ENCODE peak calls at places on chromosomes 3 and 15, in seven cellular contexts. P is kidney, N is fibroblast of the aortic adventitia, C is endothelial cell, R is left lung, Q is neural crest cell, D is heart left ventricle. X is an unnamed sample.

GRCh38 chr3:174620138-174620537 is 239.0 kb upstream of the NAALADL2 start:
- DNase-seq in Q (no peak), R (no peak), D (no peak), P (no peak), N (peak; percentile 27), C (no peak), X (peak; percentile 2)

GRCh38 chr3:30201715-30202114 is 404.7 kb upstream of the TGFBR2 start:
- DNase-seq in P (no peak), R (no peak), D (no peak), Q (no peak), N (no peak), C (no peak), X (no peak)

GRCh38 chr3:48398701-48399386 is 26.8 kb downstream of the FBXW12 start:
- DNase-seq in Q (no peak), C (no peak), P (peak; percentile 67), N (no peak), R (peak; percentile 62), D (no peak), X (no peak)

GRCh38 chr15:35000511-35000910 is 12.4 kb upstream of the ZNF770 start:
- DNase-seq in P (no peak), C (no peak), D (no peak), N (peak; percentile 80), Q (no peak), R (no peak), X (peak; percentile 28)

GRCh38 chr3:189099031-189099471 is 72.7 kb upstream of the TPRG1 start:
- DNase-seq in N (peak; percentile 83), P (peak; percentile 91), Q (no peak), R (peak; percentile 77), D (peak; percentile 85), C (no peak), X (no peak)

GRCh38 chr3:4394048-4394447 is 73.0 kb downstream of the SUMF1 start:
- DNase-seq in P (no peak), C (no peak), N (no peak), R (no peak), Q (no peak), D (no peak), X (no peak)

GRCh38 chr3:66720508-66720907 is 219.7 kb upstream of the LRIG1 start:
- DNase-seq in C (no peak), N (no peak), R (no peak), P (no peak), D (no peak), Q (no peak), X (no peak)

GRCh38 chr15:32704343-32705076 is 13.3 kb upstream of the GREM1 start:
- DNase-seq in D (no peak), C (no peak), R (no peak), P (no peak), Q (no peak), N (peak; percentile 70), X (no peak)

GRCh38 chr15:66825139-66825538 is 123.1 kb downstream of the SMAD6 start:
- DNase-seq in R (no peak), N (no peak), P (no peak), Q (no peak), D (no peak), C (no peak), X (no peak)

GRCh38 chr15:38702178-38702912 is 137.7 kb upstream of the RASGRP1 start:
- DNase-seq in Q (no peak), C (no peak), R (no peak), D (no peak), P (peak; percentile 70), N (no peak), X (no peak)

GRCh38 chr3:146464005-146464595 is 5.3 kb downstream of the PLSCR2 start:
- DNase-seq in D (no peak), C (no peak), N (peak; percentile 58), R (no peak), P (no peak), Q (no peak), X (no peak)

GRCh38 chr15:41983221-41983620 is 10.9 kb upstream of the EHD4 start:
- DNase-seq in N (no peak), D (no peak), P (no peak), C (no peak), Q (no peak), R (no peak), X (no peak)

GRCh38 chr3:133377396-133377795 is 22.5 kb upstream of the BFSP2 start:
- DNase-seq in Q (no peak), N (peak; percentile 51), D (no peak), C (peak; percentile 32), R (no peak), P (no peak), X (peak; percentile 18)

GRCh38 chr3:49157289-49157688 is 8.8 kb downstream of the CCDC71 start:
- DNase-seq in P (no peak), D (no peak), R (no peak), Q (no peak), C (no peak), N (no peak), X (no peak)

GRCh38 chr3:174775603-174776002 is 83.5 kb upstream of the NAALADL2 start:
- DNase-seq in C (no peak), Q (no peak), R (no peak), P (no peak), D (peak; percentile 51), N (peak; percentile 91), X (no peak)

GRCh38 chr3:62688050-62688449 is 187.2 kb downstream of the CADPS start:
- DNase-seq in Q (no peak), N (peak; percentile 2), D (no peak), C (no peak), R (no peak), P (no peak), X (no peak)

GRCh38 chr3:170703121-170703588 is 117.3 kb upstream of the SLC7A14 start:
- DNase-seq in D (no peak), N (peak; percentile 93), P (no peak), R (no peak), Q (no peak), C (no peak), X (peak; percentile 73)

GRCh38 chr15:69637818-69638217 is 185.2 kb downstream of the RPLP1 start:
- DNase-seq in Q (no peak), C (no peak), D (no peak), R (no peak), P (no peak), N (no peak), X (no peak)

GRCh38 chr3:150798122-150798618 is 35.2 kb upstream of the SIAH2 start:
- DNase-seq in C (peak; percentile 16), N (no peak), P (no peak), D (no peak), R (no peak), Q (no peak), X (no peak)

DNA sequence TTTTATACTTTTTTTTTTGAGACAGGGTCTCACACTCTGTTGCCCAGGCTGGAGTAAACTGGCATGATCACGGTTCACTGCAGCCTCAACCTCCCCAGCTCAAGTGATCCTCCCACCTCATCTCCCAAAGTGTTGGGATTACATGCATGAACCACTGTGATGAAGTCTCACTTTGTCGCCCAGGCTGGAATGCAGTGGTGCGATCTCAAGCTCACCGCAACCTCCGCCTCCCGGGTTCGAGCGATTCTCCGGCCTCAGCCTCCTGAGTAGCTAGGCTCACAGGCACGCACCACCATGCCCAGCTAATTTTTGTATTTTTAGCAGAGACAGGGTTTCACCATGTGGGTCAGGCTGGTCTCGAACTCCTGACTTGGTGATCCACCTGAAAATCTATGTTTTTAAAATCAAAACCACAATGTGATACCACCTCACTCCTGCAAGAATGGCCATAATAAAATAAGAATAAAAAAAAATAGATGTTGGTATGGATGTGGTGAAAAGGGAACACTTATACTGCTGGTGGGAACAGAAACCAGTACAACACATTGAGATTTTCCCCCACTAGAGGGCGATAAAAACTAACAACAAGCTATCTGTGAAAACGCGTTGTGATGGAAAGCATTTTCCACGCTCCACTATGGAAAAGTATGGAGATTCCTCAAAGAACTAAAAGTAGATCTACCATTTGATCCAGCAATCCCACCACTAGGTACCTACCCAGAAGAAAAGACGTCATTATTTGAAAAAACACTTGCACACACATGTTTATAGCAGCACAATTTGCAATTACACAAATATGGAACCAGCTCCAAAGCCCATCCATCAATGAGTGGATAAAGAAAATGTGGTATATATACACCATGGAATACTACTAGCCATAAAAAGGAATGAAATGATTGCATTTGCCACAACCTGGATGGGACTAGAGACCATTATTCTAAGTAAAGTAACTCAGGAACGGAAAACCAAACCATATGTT is 26.8 kb upstream of the OCA2 start:
- DNase-seq in D (no peak), N (peak; percentile 77), P (no peak), R (no peak), Q (peak; percentile 35), C (peak; percentile 33), X (peak; percentile 24)
- TF ChIP-seq CTCF in D (peak; percentile 62), N (peak; percentile 65), P (peak; percentile 47), R (peak; percentile 38), Q (peak; percentile 73), C (peak; percentile 73), X (peak; percentile 58)

DNA sequence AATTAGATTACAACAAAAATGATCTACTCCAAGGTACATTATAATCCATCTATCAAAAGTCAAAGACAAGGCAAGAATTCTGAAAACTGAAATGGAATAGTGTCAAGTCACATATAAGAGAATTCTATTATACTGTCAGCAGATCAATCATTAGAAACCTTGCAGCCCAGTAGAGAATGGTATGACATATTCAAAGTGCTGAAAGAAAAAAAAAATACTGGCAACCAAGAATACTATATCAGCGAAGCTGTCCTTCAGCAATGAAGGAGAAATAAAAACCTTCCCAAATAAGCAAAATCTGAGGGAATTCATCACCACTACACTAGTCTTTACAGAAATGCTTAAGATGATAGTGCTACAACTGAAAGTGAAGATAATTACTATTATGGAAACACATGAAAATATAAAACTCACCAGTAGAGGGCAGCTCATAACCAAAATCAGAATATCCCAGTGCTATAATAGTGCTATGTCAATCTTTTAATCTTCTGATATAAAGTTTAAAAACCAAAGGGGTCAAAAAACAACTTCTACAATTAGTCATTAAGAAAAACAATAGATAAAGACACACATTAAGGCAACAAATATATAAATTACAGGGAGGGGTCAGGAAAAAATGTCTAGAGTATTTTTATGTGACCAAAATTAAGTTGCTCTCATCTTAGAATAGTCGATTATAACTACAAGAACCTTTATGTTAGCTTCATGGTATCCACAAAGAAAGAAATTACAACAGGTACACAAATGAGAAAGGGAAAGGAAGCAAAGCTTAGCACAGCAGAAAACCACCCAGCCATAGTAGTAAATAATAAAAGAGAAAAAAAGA is 190.7 kb upstream of the CNTN6 start:
- DNase-seq in N (peak; percentile 16), C (no peak), P (no peak), R (no peak), Q (no peak), D (no peak), X (no peak)
- TF ChIP-seq CTCF in N (peak; percentile 39), C (peak; percentile 69), P (no peak), R (peak; percentile 18), Q (peak; percentile 71), D (peak; percentile 11), X (peak; percentile 38)

GRCh38 chr3:164515256-164515655 is 563.0 kb downstream of the SI start:
- DNase-seq in P (peak; percentile 41), R (peak; percentile 29), C (no peak), Q (no peak), D (no peak), N (no peak), X (no peak)
- TF ChIP-seq CTCF in P (no peak), R (no peak), C (no peak), Q (no peak), D (no peak), N (no peak), X (no peak)

DNA sequence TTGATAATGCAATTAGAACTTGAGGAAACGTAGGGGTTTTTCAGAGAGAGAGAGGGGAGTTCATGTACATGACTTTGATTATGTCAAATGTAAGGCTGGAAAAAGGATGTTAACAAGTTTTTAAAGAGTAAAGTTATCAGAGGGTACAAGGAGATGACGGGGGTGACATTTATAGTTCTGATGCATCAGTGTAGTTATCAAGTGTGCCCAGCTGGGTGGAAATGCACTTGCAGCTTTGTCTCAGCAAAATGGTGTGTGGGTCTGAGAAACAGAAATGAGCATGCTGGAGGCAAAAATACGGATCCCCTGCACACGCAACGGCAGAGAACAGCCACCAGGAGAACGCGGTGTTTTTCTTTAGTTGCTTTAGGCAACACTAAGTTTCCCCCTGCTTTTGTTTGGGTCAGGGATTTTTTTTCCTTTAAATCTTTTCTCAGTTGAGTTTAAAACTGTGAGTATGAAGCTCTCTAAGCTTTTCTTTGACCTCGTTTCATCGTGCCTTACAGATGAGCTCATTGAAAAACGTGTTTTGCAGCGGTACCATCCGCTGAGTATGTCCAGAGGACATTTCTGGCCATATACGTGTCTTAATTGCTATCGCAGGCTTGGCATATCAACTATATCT is 205.4 kb downstream of the PDZRN3 start:
- DNase-seq in R (no peak), P (no peak), N (peak; percentile 65), C (no peak), Q (no peak), D (no peak), X (peak; percentile 42)
- TF ChIP-seq CTCF in R (no peak), P (no peak), N (peak; percentile 55), C (peak; percentile 44), Q (peak; percentile 51), D (no peak), X (peak; percentile 49)